ENCODE peak calls at places on chromosome 20, in seven cellular contexts. X, D, A, U, K, T and J are unnamed samples. For H3K27me3, the result is how much of the 10 kb centered on the place peaks cover.

GRCh38 chr20:49043000-49043399 is 3.1 kb upstream of the CSE1L start:
- DNase-seq in A (no peak), D (no peak), K (no peak), U (no peak), X (no peak), T (peak), J (peak)

GRCh38 chr20:17620371-17621228 is 50.7 kb downstream of the DSTN start:
- DNase-seq in T (no peak), D (no peak), U (no peak), X (no peak), A (no peak), K (peak), J (no peak)

GRCh38 chr20:57659789-57660509 is 39.7 kb upstream of the ZBP1 start:
- DNase-seq in T (no peak), A (peak), U (no peak), X (no peak), D (no peak), K (peak), J (no peak)

GRCh38 chr20:17912916-17913315 is 55.7 kb downstream of the SNX5 start:
- DNase-seq in U (no peak), X (no peak), K (peak), T (no peak), D (no peak), A (no peak), J (no peak)

GRCh38 chr20:7792131-7792869 is 148.0 kb downstream of the HAO1 start:
- DNase-seq in K (no peak), T (peak), U (peak), X (no peak), A (no peak), D (no peak), J (no peak)

GRCh38 chr20:58649288-58650180 is 1.5 kb upstream of the STX16 start:
- DNase-seq in U (no peak), T (no peak), A (peak), D (no peak), K (no peak), X (no peak), J (no peak)

GRCh38 chr20:44601801-44602204 is 19.4 kb downstream of the PKIG start:
- DNase-seq in K (peak), U (peak), D (no peak), T (no peak), A (peak), X (no peak), J (no peak)

GRCh38 chr20:53829706-53830521 is 236.3 kb upstream of the ZNF217 start:
- DNase-seq in K (no peak), A (no peak), X (no peak), T (no peak), U (peak), D (no peak), J (no peak)

GRCh38 chr20:235891-236290 is 8.8 kb downstream of the DEFB129 start:
- DNase-seq in A (no peak), K (no peak), X (no peak), D (no peak), T (peak), U (peak), J (peak)

GRCh38 chr20:44702776-44703175 is 12.4 kb upstream of the CCN5 start:
- DNase-seq in D (peak), A (peak), T (no peak), K (peak), X (peak), U (peak), J (no peak)

GRCh38 chr20:58868795-58869194 is 16.3 kb downstream of the GNAS start:
- DNase-seq in A (no peak), K (no peak), D (no peak), T (no peak), U (no peak), X (no peak), J (no peak)

GRCh38 chr20:21373436-21373835 is 23.9 kb downstream of the NKX2-4 start:
- DNase-seq in T (no peak), U (no peak), D (no peak), X (no peak), A (no peak), K (no peak), J (no peak)

GRCh38 chr20:58555078-58555765 is 40.0 kb upstream of the APCDD1L start:
- DNase-seq in U (peak), A (no peak), X (no peak), D (no peak), K (peak), T (peak), J (peak)

GRCh38 chr20:1423625-1424106 is 30.8 kb upstream of the FKBP1A start:
- DNase-seq in X (peak), A (no peak), D (no peak), K (no peak), T (no peak), U (peak), J (peak)

GRCh38 chr20:51354769-51355319 is 187.7 kb downstream of the NFATC2 start:
- DNase-seq in X (no peak), U (peak), T (no peak), K (no peak), A (no peak), D (no peak), J (no peak)

GRCh38 chr20:1505361-1505760 is 14.1 kb upstream of the SIRPB2 start:
- DNase-seq in D (no peak), A (no peak), K (no peak), U (peak), X (no peak), T (peak), J (no peak)

GRCh38 chr20:49595811-49596545 is 28.0 kb upstream of the PTGIS start:
- DNase-seq in U (peak), K (no peak), A (no peak), T (no peak), D (no peak), X (no peak), J (no peak)

GRCh38 chr20:32470025-32470861 is 112.1 kb downstream of the ASXL1 start:
- DNase-seq in A (peak), T (peak), K (no peak), D (no peak), X (peak), U (peak), J (no peak)

GRCh38 chr20:17849901-17850673 is 118.5 kb downstream of the SNX5 start:
- DNase-seq in U (peak), A (peak), X (peak), T (peak), D (no peak), K (peak), J (peak)

GRCh38 chr20:10505320-10506226 is 70.5 kb downstream of the SLX4IP start:
- DNase-seq in D (no peak), A (no peak), K (no peak), X (peak), U (no peak), T (no peak), J (no peak)

GRCh38 chr20:49276895-49277785 is 717 bp downstream of the ZNFX1 start:
- DNase-seq in T (no peak), A (peak), U (no peak), D (no peak), X (peak), K (peak), J (no peak)

GRCh38 chr20:53408728-53409157 is 184.9 kb downstream of the ZNF217 start:
- DNase-seq in D (no peak), X (no peak), T (no peak), U (no peak), A (no peak), K (no peak), J (no peak)

GRCh38 chr20:57661201-57662027 is 41.2 kb upstream of the ZBP1 start:
- DNase-seq in A (peak), D (no peak), T (no peak), K (peak), X (no peak), U (no peak), J (no peak)

GRCh38 chr20:26169506-26169905 is 472.9 kb upstream of the ZNF337 start:
- DNase-seq in A (no peak), U (peak), K (no peak), D (no peak), X (no peak), T (no peak), J (no peak)

GRCh38 chr20:49505518-49505917 is 23.1 kb upstream of the KCNB1 start:
- DNase-seq in D (no peak), K (no peak), U (peak), T (no peak), A (no peak), X (no peak), J (no peak)

GRCh38 chr20:58571942-58572666 is 56.9 kb upstream of the APCDD1L start:
- DNase-seq in T (no peak), D (no peak), A (no peak), K (no peak), X (no peak), U (peak), J (no peak)

GRCh38 chr20:37651932-37652331 is 41.9 kb upstream of the CTNNBL1 start:
- DNase-seq in K (no peak), T (peak), A (peak), D (no peak), U (peak), X (peak), J (no peak)

GRCh38 chr20:13930246-13930645 is 60.2 kb downstream of the SEL1L2 start:
- DNase-seq in X (no peak), A (no peak), D (no peak), K (no peak), U (no peak), T (peak), J (peak)

GRCh38 chr20:54844346-54844745 is 369.0 kb downstream of the DOK5 start:
- DNase-seq in D (no peak), K (no peak), T (no peak), X (no peak), U (no peak), A (no peak), J (no peak)

DNA sequence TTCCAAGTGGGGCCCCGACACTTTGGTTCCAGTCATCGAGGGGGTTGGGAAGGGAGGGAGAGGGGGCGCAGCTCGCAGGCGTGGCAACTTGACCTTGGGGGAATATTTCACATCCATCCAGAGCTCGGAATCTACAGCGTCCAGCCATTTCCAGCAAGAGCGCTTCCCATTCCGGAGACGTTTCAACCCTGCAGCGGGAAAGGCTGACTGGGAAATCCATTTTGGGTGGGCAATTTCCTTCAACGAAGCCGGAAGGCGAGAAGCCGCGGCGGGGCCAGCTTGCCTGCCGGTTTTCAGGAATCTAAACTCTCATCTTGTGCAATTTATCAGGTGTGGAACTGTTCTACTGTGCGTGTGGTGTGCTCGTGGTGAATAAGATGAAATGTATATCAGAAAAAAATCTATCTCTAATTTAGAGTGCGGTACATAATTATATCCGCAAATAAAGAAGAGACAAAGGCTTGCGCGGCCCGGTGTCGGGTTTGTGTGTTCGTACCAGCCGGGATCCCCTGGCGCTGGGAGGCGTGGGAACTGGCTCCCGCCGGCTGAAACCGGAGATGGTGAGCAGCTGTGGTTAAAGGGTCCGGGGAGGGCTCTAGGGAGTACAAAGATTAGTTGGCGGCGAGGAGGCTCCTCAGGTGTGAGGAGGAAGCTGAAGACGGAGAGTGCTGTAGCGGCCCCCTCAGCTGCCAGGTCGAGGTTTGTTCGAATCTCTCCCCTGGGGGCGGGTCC is 4.8 kb downstream of the SLC32A1 start:
- DNase-seq in T (no peak), U (no peak), K (no peak), A (no peak), D (no peak), X (no peak), J (no peak)
- H3K27me3 ChIP-seq in T (half or more), U (half or more), K (half or more), A (half or more), D (half or more), X (under half), J (half or more)

GRCh38 chr20:46663531-46663930 is 12.3 kb upstream of the SLC13A3 start:
- DNase-seq in D (no peak), A (no peak), T (no peak), X (no peak), K (no peak), U (no peak), J (no peak)

GRCh38 chr20:46666818-46667515 is 15.7 kb upstream of the SLC13A3 start:
- DNase-seq in A (no peak), D (no peak), K (no peak), U (no peak), T (no peak), X (no peak), J (no peak)

GRCh38 chr20:46665602-46666001 is 14.3 kb upstream of the SLC13A3 start:
- DNase-seq in A (no peak), T (no peak), U (no peak), X (no peak), K (no peak), D (no peak), J (no peak)

GRCh38 chr20:46670228-46670584 is 18.9 kb upstream of the SLC13A3 start:
- DNase-seq in D (no peak), A (no peak), U (no peak), K (no peak), T (no peak), X (no peak), J (no peak)

GRCh38 chr20:46666306-46666705 is 15.0 kb upstream of the SLC13A3 start:
- DNase-seq in D (no peak), T (no peak), A (no peak), X (no peak), U (no peak), K (no peak), J (no peak)
- H3K27ac ChIP-seq in D (no peak), T (no peak), A (no peak), X (no peak), U (no peak), K (no peak), J (no peak)

GRCh38 chr20:19026901-19027644 is 185.4 kb upstream of the SLC24A3 start:
- DNase-seq in T (no peak), A (no peak), X (peak), U (no peak), K (peak), D (no peak), J (no peak)
- TF ChIP-seq CTCF in T (no peak), A (peak), X (no peak), U (no peak), K (no peak), D (no peak), J (no peak)

GRCh38 chr20:4135385-4136077 is 120.2 kb upstream of the RNF24 start:
- DNase-seq in X (peak), T (peak), D (no peak), A (no peak), K (peak), U (peak), J (peak)
- H3K27me3 ChIP-seq in X (under half), T (under half), D (under half), A (under half), K (under half), U (under half), J (under half)

GRCh38 chr20:25039697-25040437 is 18.1 kb downstream of the ACSS1 start:
- DNase-seq in U (peak), K (peak), X (peak), A (peak), T (peak), D (no peak), J (peak)
- H3K27ac ChIP-seq in U (no peak), K (peak), X (peak), A (peak), T (no peak), D (peak), J (no peak)

GRCh38 chr20:23362392-23363256 is 642 bp downstream of the GZF1 start:
- DNase-seq in U (peak), D (no peak), T (peak), K (peak), X (peak), A (peak), J (no peak)
- TF ChIP-seq CTCF in U (no peak), D (no peak), T (no peak), K (no peak), X (no peak), A (no peak), J (peak)

DNA sequence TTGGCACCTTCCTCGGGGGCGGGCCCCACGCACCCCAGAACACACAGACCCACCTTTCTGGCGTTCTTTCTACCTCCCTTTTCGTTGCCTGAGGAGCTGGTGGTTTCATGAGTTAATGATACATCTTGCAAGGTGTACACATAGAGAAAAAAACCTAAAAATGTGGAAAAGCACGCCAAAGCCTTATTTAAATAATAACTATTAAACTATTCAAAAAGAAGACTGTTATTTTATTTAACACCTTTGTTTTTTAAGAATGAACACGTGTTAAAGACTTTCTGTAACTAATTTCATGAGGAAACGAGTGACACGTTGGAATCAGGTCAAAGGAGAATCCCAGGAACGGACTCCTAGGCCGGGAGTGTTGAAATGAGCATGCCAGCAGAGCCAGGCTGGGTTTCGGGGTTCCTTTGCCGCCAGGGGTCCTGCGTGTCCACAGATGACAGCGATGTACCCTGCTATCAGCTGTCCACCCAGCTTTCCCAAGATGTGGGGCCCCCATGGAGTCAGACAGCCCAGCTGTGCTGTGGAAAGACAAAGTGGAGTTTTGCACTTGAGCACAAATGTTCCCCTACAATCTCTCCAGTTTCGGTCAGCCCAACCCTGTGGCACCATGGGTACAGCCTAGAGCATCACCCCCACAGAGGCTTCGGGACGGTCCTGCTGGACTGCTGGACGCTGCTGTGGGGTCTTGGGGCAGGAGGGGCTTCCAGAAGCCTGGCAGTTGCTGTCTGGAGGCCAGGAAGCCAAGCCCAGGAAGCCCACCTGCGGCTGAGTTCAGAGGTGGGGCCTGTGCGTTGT is 16.1 kb downstream of the SLC17A9 start:
- DNase-seq in A (no peak), U (no peak), T (no peak), X (no peak), D (no peak), K (no peak), J (no peak)
- H3K27me3 ChIP-seq in A (half or more), U (under half), T (under half), X (under half), D (under half), K (under half), J (under half)

DNA sequence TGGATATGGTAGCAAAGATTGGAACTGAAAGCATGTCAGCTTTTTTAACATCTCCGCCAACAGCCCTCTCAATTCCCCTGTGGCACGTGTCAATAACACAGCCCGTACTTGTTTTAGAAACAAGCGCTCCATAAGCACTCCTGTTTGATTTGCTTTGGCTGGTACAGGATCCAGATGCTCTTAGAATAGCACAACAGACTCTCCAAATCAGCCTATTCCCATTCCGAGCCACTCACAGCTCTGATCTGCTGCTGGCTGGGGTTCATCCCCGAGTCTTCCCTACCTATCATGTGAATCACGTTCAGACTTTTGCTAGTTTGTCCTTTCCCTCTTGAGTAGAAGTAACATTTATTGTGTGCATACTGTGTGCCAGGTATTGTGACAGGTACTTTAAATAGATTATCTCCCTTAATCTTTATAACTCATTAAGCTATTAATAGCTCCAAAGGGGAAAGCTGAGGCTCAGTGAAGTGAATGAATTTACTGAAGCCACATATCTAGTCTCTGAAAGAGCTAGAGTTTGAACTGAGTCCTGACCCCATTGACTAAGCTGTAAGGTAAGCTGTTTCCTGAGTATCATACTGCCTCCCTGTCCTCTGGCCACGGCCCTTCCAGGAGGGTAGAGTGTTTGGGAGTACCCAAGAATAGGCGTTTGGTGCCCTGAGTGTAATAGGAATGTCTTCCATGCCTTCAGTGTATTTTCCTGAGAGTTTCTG is 46.7 kb downstream of the RALY start:
- DNase-seq in K (no peak), X (no peak), D (no peak), A (peak), U (no peak), T (no peak), J (no peak)
- H3K27ac ChIP-seq in K (no peak), X (no peak), D (no peak), A (peak), U (no peak), T (no peak), J (no peak)